ENCODE peak calls at places on chromosome 21, in seven cellular contexts. L is thoracic aorta, V is activated T-helper 1 cell treated with Interleukin-2 at 50 U/mL for 16 hours, D is ACHN, G is psoas muscle, Q is A172, N is lower leg skin. A is an unnamed sample.

GRCh38 chr21:41958886-41959563 is 5.2 kb upstream of the C2CD2 start:
- DNase-seq in N (peak), Q (peak), D (peak), L (peak), V (no peak), G (peak), A (no peak)

GRCh38 chr21:39802226-39802625 is 57.2 kb downstream of the IGSF5 start:
- DNase-seq in D (no peak), G (no peak), L (no peak), Q (no peak), V (no peak), N (no peak), A (no peak)

GRCh38 chr21:36949171-36950141 is 17.0 kb downstream of the HLCS start:
- DNase-seq in V (no peak), L (no peak), N (no peak), D (no peak), G (no peak), Q (no peak), A (no peak)

GRCh38 chr21:45971487-45972352 is 9.8 kb upstream of the COL6A1 start:
- DNase-seq in N (peak), Q (peak), D (no peak), G (peak), L (no peak), V (no peak), A (peak)

GRCh38 chr21:15732996-15733329 is 3.2 kb downstream of the USP25 start:
- DNase-seq in L (no peak), Q (no peak), N (no peak), D (no peak), G (no peak), V (no peak), A (no peak)

GRCh38 chr21:22260274-22260673 is 1262.1 kb downstream of the NCAM2 start:
- DNase-seq in G (no peak), D (no peak), N (no peak), Q (no peak), L (no peak), V (no peak), A (no peak)

GRCh38 chr21:43865471-43866181 is 603 bp downstream of the AGPAT3 start:
- DNase-seq in N (no peak), V (peak), L (no peak), Q (no peak), G (peak), D (peak), A (peak)

GRCh38 chr21:42310411-42311001 is 4.7 kb downstream of the TFF3 start:
- DNase-seq in N (peak), V (no peak), Q (no peak), L (no peak), G (no peak), D (no peak), A (no peak)

GRCh38 chr21:38413958-38414506 is 84.2 kb downstream of the ERG start:
- DNase-seq in V (no peak), L (no peak), D (no peak), N (no peak), G (no peak), Q (no peak), A (peak)

GRCh38 chr21:33332143-33332542 is 7.4 kb downstream of the IFNAR1 start:
- DNase-seq in G (no peak), N (no peak), L (no peak), Q (no peak), D (no peak), V (no peak), A (no peak)

GRCh38 chr21:33019885-33020557 is 5.7 kb upstream of the OLIG2 start:
- DNase-seq in V (no peak), G (no peak), N (peak), Q (no peak), D (no peak), L (no peak), A (no peak)

GRCh38 chr21:17454315-17455027 is 58.4 kb upstream of the CXADR start:
- DNase-seq in D (peak), Q (peak), L (no peak), G (peak), V (no peak), N (peak), A (peak)

GRCh38 chr21:14752006-14752909 is 206.1 kb upstream of the SAMSN1 start:
- DNase-seq in N (no peak), Q (no peak), D (no peak), G (no peak), L (no peak), V (no peak), A (no peak)